ENCODE peak calls at places on chromosomes 12 and 14, in eight cellular contexts. N, V, T, X, W, Q, I and Z are unnamed samples.

GRCh38 chr14:26595922-26596721 is 1.7 kb downstream of the NOVA1 start:
- DNase-seq in N (no peak), V (no peak), T (no peak), X (no peak), W (no peak), Q (no peak), I (no peak), Z (no peak)

GRCh38 chr12:91967590-91967989 is 178.1 kb downstream of the BTG1 start:
- DNase-seq in N (no peak), V (no peak), T (no peak), X (no peak), W (no peak), Q (no peak), I (no peak), Z (no peak)

GRCh38 chr12:10959777-10960176 is 20.7 kb upstream of the TAS2R14 start:
- DNase-seq in N (no peak), V (no peak), T (no peak), X (no peak), W (no peak), Q (no peak), I (no peak), Z (no peak)

GRCh38 chr12:3192221-3192620 is 115.0 kb downstream of the TSPAN9 start:
- DNase-seq in N (no peak), V (no peak), T (no peak), X (no peak), W (no peak), Q (no peak), I (no peak), Z (no peak)

GRCh38 chr12:119288559-119288958 is 46.0 kb upstream of the CCDC60 start:
- DNase-seq in N (no peak), V (no peak), T (no peak), X (no peak), W (no peak), Q (no peak), I (no peak), Z (no peak)

GRCh38 chr12:59780605-59781135 is 184.8 kb downstream of the SLC16A7 start:
- DNase-seq in N (no peak), V (peak), T (no peak), X (no peak), W (peak), Q (peak), I (peak), Z (no peak)

GRCh38 chr12:120659151-120659525 is 18.7 kb downstream of the CABP1 start:
- DNase-seq in N (no peak), V (no peak), T (no peak), X (no peak), W (no peak), Q (no peak), I (no peak), Z (no peak)

GRCh38 chr14:64737391-64738305 is 33.4 kb downstream of the PLEKHG3 start:
- DNase-seq in N (no peak), V (no peak), T (no peak), X (no peak), W (no peak), Q (no peak), I (no peak), Z (no peak)

GRCh38 chr12:122474324-122474716 is 26.4 kb downstream of the ZCCHC8 start:
- DNase-seq in N (no peak), V (no peak), T (no peak), X (no peak), W (no peak), Q (no peak), I (no peak), Z (no peak)

GRCh38 chr14:67411820-67412421 is at the start of gene PLEK2:
- DNase-seq in N (peak), V (peak), T (peak), X (peak), W (peak), Q (peak), I (no peak), Z (no peak)

GRCh38 chr14:100305446-100306255 is 593 bp downstream of the SLC25A29 start:
- DNase-seq in N (peak), V (no peak), T (no peak), X (peak), W (peak), Q (no peak), I (no peak), Z (no peak)

GRCh38 chr12:121718653-121719239 is 6.2 kb downstream of the TMEM120B start:
- DNase-seq in N (no peak), V (no peak), T (no peak), X (no peak), W (no peak), Q (no peak), I (no peak), Z (no peak)

GRCh38 chr12:44972746-44973421 is 78.0 kb downstream of the DBX2 start:
- DNase-seq in N (no peak), V (peak), T (no peak), X (no peak), W (peak), Q (peak), I (no peak), Z (no peak)

GRCh38 chr12:48681416-48681737 is 661 bp downstream of the KANSL2 start:
- DNase-seq in N (no peak), V (no peak), T (no peak), X (no peak), W (no peak), Q (no peak), I (no peak), Z (peak)

GRCh38 chr12:108714866-108715265 is 16.5 kb downstream of the CORO1C start:
- DNase-seq in N (no peak), V (no peak), T (no peak), X (no peak), W (no peak), Q (no peak), I (no peak), Z (no peak)

GRCh38 chr12:50603817-50604639 is 99.2 kb downstream of the DIP2B start:
- DNase-seq in N (no peak), V (no peak), T (no peak), X (no peak), W (no peak), Q (no peak), I (no peak), Z (no peak)

GRCh38 chr12:108570743-108571603 is 8.6 kb downstream of the ISCU start:
- DNase-seq in N (no peak), V (no peak), T (no peak), X (no peak), W (peak), Q (no peak), I (no peak), Z (no peak)

GRCh38 chr14:91354979-91355685 is 62.5 kb downstream of the CCDC88C start:
- DNase-seq in N (no peak), V (no peak), T (no peak), X (no peak), W (no peak), Q (no peak), I (no peak), Z (no peak)

GRCh38 chr14:22471545-22472121 is 117.4 kb downstream of the DAD1 start:
- DNase-seq in N (peak), V (peak), T (no peak), X (no peak), W (peak), Q (peak), I (peak), Z (no peak)

GRCh38 chr12:122126713-122127597 is 47.1 kb downstream of the IL31 start:
- DNase-seq in N (no peak), V (peak), T (no peak), X (no peak), W (no peak), Q (no peak), I (no peak), Z (no peak)

GRCh38 chr12:38904932-38905479 is 385 bp downstream of the CPNE8 start:
- DNase-seq in N (peak), V (peak), T (peak), X (peak), W (peak), Q (peak), I (no peak), Z (no peak)

GRCh38 chr12:111407371-111408115 is 1.8 kb downstream of the SH2B3 start:
- DNase-seq in N (no peak), V (no peak), T (no peak), X (no peak), W (no peak), Q (no peak), I (no peak), Z (no peak)

GRCh38 chr14:23056257-23056955 is 914 bp downstream of the CDH24 start:
- DNase-seq in N (peak), V (peak), T (peak), X (peak), W (peak), Q (peak), I (peak), Z (peak)